ENCODE peak calls at places on chromosomes 7 and 10, in nine cellular contexts. Y is head of caudate nucleus; F is adrenal gland; T is globus pallidus; D is AG04450; W is activated CD4-positive, CD25-positive, alpha-beta regulatory T cell; O is GM10248; U is epithelial cell of esophagus; P is NCI-H1105. B is an unnamed sample.

GRCh38 chr10:21888959-21889358 is 114.6 kb downstream of the DNAJC1 start:
- DNase-seq in P (no peak), O (peak), D (no peak), T (no peak), W (no peak), F (no peak), U (no peak), Y (no peak), B (no peak)

GRCh38 chr10:128287099-128287498 is 160.9 kb upstream of the MKI67 start:
- DNase-seq in T (no peak), D (no peak), Y (no peak), U (no peak), F (no peak), O (no peak), W (no peak), P (no peak), B (no peak)

GRCh38 chr10:126350216-126350992 is 37.9 kb downstream of the ADAM12 start:
- DNase-seq in U (peak), T (peak), O (no peak), D (peak), Y (peak), F (no peak), W (no peak), P (no peak), B (peak)

GRCh38 chr7:151761256-151761655 is 115.7 kb downstream of the PRKAG2 start:
- DNase-seq in U (peak), T (no peak), P (no peak), O (no peak), D (no peak), W (no peak), F (no peak), Y (no peak), B (no peak)

GRCh38 chr7:93015193-93016084 is 102.3 kb downstream of the SAMD9 start:
- DNase-seq in F (no peak), T (no peak), D (no peak), P (no peak), O (no peak), Y (no peak), U (no peak), W (no peak), B (peak)

GRCh38 chr10:79286318-79286951 is 60.8 kb upstream of the PPIF start:
- DNase-seq in O (peak), W (peak), T (no peak), F (peak), P (no peak), Y (peak), D (no peak), U (peak), B (no peak)

GRCh38 chr7:108234981-108235450 is 104.9 kb upstream of the LAMB4 start:
- DNase-seq in P (no peak), T (no peak), Y (no peak), U (no peak), O (no peak), W (no peak), F (no peak), D (no peak), B (no peak)

GRCh38 chr7:40580776-40581175 is 446.0 kb downstream of the SUGCT start:
- DNase-seq in O (no peak), D (no peak), W (no peak), T (no peak), U (no peak), F (no peak), P (no peak), Y (no peak), B (no peak)

GRCh38 chr10:53997953-53998352 is 803.1 kb downstream of the PCDH15 start:
- DNase-seq in D (no peak), T (peak), O (no peak), W (no peak), F (no peak), P (no peak), U (peak), Y (peak), B (peak)

GRCh38 chr7:134553976-134554375 is 5.1 kb downstream of the AKR1B15 start:
- DNase-seq in F (no peak), T (no peak), D (no peak), P (no peak), Y (no peak), U (peak), W (no peak), O (no peak), B (peak)

GRCh38 chr10:24209421-24209770 is 458 bp downstream of the KIAA1217 start:
- DNase-seq in U (peak), T (no peak), W (no peak), P (no peak), O (peak), D (no peak), F (peak), Y (no peak), B (peak)

GRCh38 chr10:21899736-21900135 is 103.8 kb downstream of the DNAJC1 start:
- DNase-seq in W (no peak), D (no peak), Y (no peak), F (no peak), O (no peak), T (no peak), P (no peak), U (no peak), B (no peak)

GRCh38 chr7:11831727-11832495 is at the start of gene THSD7A:
- DNase-seq in Y (peak), D (no peak), O (peak), T (peak), F (peak), W (no peak), P (peak), U (peak), B (peak)

GRCh38 chr7:129859188-129859587 is 93.6 kb downstream of the UBE2H start:
- DNase-seq in Y (no peak), D (no peak), O (no peak), U (no peak), P (no peak), T (peak), W (no peak), F (no peak), B (no peak)

GRCh38 chr7:139355320-139355719 is 4.4 kb upstream of the LUC7L2 start:
- DNase-seq in Y (no peak), T (no peak), W (no peak), P (no peak), U (no peak), F (no peak), O (no peak), D (no peak), B (no peak)

GRCh38 chr7:110514973-110515372 is 576.0 kb upstream of the LRRN3 start:
- DNase-seq in T (no peak), W (no peak), U (no peak), P (no peak), Y (no peak), F (no peak), D (no peak), O (no peak), B (no peak)

GRCh38 chr7:57305192-57305748 is 144.7 kb upstream of the ZNF716 start:
- DNase-seq in U (no peak), W (no peak), O (no peak), P (no peak), T (peak), Y (no peak), D (no peak), F (peak), B (no peak)

GRCh38 chr10:133021116-133021962 is 66.4 kb upstream of the ADGRA1 start:
- DNase-seq in Y (no peak), U (no peak), F (no peak), D (no peak), W (no peak), T (no peak), P (no peak), O (no peak), B (no peak)

GRCh38 chr7:112421666-112422486 is 28.4 kb upstream of the IFRD1 start:
- DNase-seq in F (no peak), D (no peak), U (peak), W (no peak), T (peak), Y (no peak), O (no peak), P (no peak), B (peak)

GRCh38 chr7:134842062-134842461 is 62.6 kb downstream of the CALD1 start:
- DNase-seq in O (no peak), U (no peak), P (no peak), T (no peak), F (no peak), Y (no peak), D (no peak), W (no peak), B (no peak)

GRCh38 chr10:32167450-32167849 is 111.2 kb upstream of the KIF5B start:
- DNase-seq in P (no peak), Y (no peak), F (no peak), O (no peak), D (no peak), W (no peak), U (no peak), T (no peak), B (no peak)

GRCh38 chr10:5996696-5997095 is 19.4 kb upstream of the IL15RA start:
- DNase-seq in F (no peak), T (no peak), P (no peak), Y (no peak), U (no peak), D (no peak), W (no peak), O (no peak), B (peak)

GRCh38 chr7:22090107-22090506 is 144.4 kb upstream of the CDCA7L start:
- DNase-seq in O (no peak), D (no peak), F (no peak), P (no peak), W (no peak), U (no peak), Y (no peak), T (no peak), B (no peak)

GRCh38 chr7:21128418-21128817 is 299.5 kb upstream of the SP4 start:
- DNase-seq in D (no peak), O (no peak), W (no peak), P (peak), F (peak), U (peak), Y (no peak), T (no peak), B (peak)

GRCh38 chr7:149790146-149790548 is 16.8 kb upstream of the ZNF467 start:
- DNase-seq in P (no peak), Y (no peak), U (peak), O (peak), F (no peak), W (no peak), D (no peak), T (no peak), B (peak)

GRCh38 chr7:1844336-1844955 is 174.4 kb downstream of the ELFN1 start:
- DNase-seq in T (no peak), D (no peak), F (peak), P (no peak), W (no peak), U (no peak), Y (peak), O (no peak), B (no peak)

GRCh38 chr7:95376632-95377380 is 19.4 kb downstream of the PON3 start:
- DNase-seq in F (no peak), Y (no peak), T (no peak), P (no peak), U (peak), W (no peak), O (no peak), D (no peak), B (no peak)

GRCh38 chr10:17918187-17918903 is 33.4 kb upstream of the SLC39A12 start:
- DNase-seq in D (no peak), Y (no peak), U (no peak), F (no peak), T (no peak), W (no peak), P (no peak), O (no peak), B (no peak)

GRCh38 chr10:60796481-60796880 is 18.2 kb downstream of the CDK1 start:
- DNase-seq in W (no peak), T (no peak), F (no peak), P (no peak), O (no peak), D (no peak), Y (no peak), U (no peak), B (no peak)

GRCh38 chr10:85612378-85612775 is 754.2 kb downstream of the GRID1 start:
- DNase-seq in P (no peak), O (no peak), D (no peak), W (no peak), F (no peak), Y (no peak), T (no peak), U (no peak), B (no peak)

GRCh38 chr7:27129729-27130539 is 623 bp downstream of the HOXA4 start:
- DNase-seq in Y (no peak), W (no peak), T (no peak), O (no peak), F (peak), U (no peak), P (no peak), D (no peak), B (peak)

GRCh38 chr7:95986136-95986535 is 213.8 kb downstream of the DYNC1I1 start:
- DNase-seq in O (no peak), F (no peak), D (no peak), Y (no peak), P (no peak), T (no peak), U (no peak), W (no peak), B (peak)

GRCh38 chr7:83655951-83656556 is 7.1 kb upstream of the SEMA3E start:
- DNase-seq in W (no peak), F (peak), O (peak), Y (peak), D (peak), T (peak), U (peak), P (peak), B (peak)

GRCh38 chr7:19939746-19940145 is 166.3 kb upstream of the TMEM196 start:
- DNase-seq in Y (no peak), O (no peak), W (no peak), F (no peak), U (peak), P (no peak), T (no peak), D (no peak), B (no peak)

GRCh38 chr7:140983802-140984201 is 30.9 kb downstream of the MRPS33 start:
- DNase-seq in T (no peak), P (no peak), W (no peak), U (no peak), F (no peak), O (no peak), D (no peak), Y (no peak), B (no peak)

GRCh38 chr10:14556285-14556956 is 218.3 kb downstream of the FAM107B start:
- DNase-seq in P (no peak), Y (peak), O (peak), U (no peak), T (no peak), F (no peak), D (no peak), W (no peak), B (peak)

GRCh38 chr10:17709492-17709891 is 42.5 kb upstream of the TMEM236 start:
- DNase-seq in O (no peak), P (no peak), D (no peak), Y (no peak), W (no peak), F (no peak), T (no peak), U (no peak), B (no peak)